ENCODE peak calls at places on chromosomes 11 and 22, in ten cellular contexts. Z, W, N, M, K, O, F, I, A and S are unnamed samples.

GRCh38 chr11:116373545-116373944 is 399.2 kb downstream of the BUD13 start:
- DNase-seq in Z (no peak), W (no peak), N (no peak), M (no peak), K (no peak), O (no peak), F (no peak), I (no peak), A (no peak), S (no peak)

GRCh38 chr11:47254381-47254780 is 3.4 kb upstream of the NR1H3 start:
- DNase-seq in Z (no peak), W (peak; percentile 50), N (no peak), M (no peak), K (no peak), O (no peak), F (no peak), I (no peak), A (no peak), S (peak; percentile 48)

GRCh38 chr22:24975813-24976341 is 23.4 kb downstream of the KIAA1671 start:
- DNase-seq in Z (no peak), W (peak; percentile 65), N (no peak), M (no peak), K (no peak), O (peak; percentile 75), F (peak; percentile 81), I (no peak), A (no peak), S (peak; percentile 24)

GRCh38 chr22:19051381-19051780 is 70.8 kb downstream of the DGCR2 start:
- DNase-seq in Z (no peak), W (no peak), N (no peak), M (no peak), K (no peak), O (no peak), F (no peak), I (no peak), A (no peak), S (no peak)

GRCh38 chr11:68743539-68743938 is 7.8 kb downstream of the TESMIN start:
- DNase-seq in Z (no peak), W (no peak), N (no peak), M (no peak), K (no peak), O (no peak), F (no peak), I (no peak), A (no peak), S (no peak)

GRCh38 chr11:62622476-62622875 is 690 bp upstream of the B3GAT3 start:
- DNase-seq in Z (no peak), W (no peak), N (no peak), M (no peak), K (no peak), O (no peak), F (no peak), I (no peak), A (no peak), S (no peak)

GRCh38 chr11:117819096-117820040 is 5.2 kb downstream of the FXYD2 start:
- DNase-seq in Z (peak; percentile 86), W (peak; percentile 85), N (peak; percentile 39), M (peak; percentile 62), K (peak; percentile 49), O (peak; percentile 66), F (no peak), I (peak; percentile 63), A (peak; percentile 79), S (peak; percentile 71)

GRCh38 chr11:119957951-119958350 is 180.0 kb downstream of the TRIM29 start:
- DNase-seq in Z (no peak), W (no peak), N (no peak), M (no peak), K (no peak), O (no peak), F (no peak), I (no peak), A (no peak), S (no peak)

DNA sequence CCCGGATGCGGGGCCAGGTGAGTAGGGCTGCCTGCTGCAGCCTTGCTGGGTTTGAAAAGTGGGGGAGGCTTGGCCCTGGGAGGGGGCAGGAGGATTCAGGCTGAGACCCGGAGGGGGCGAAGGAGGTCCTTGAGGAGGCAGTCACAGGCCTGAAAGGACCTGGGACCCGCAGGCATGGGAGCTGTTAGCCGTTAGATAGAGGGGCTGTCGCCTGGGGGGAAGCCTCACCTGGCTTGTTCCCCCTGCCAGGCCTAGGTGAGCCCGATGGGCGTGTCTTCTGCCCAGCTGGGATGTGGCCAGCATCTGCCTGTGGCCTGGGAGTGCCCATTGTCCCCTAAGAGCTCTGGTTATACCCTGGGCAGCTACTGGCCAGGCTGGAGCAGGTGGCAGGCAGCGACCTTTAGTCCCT is 1.8 kb upstream of the DUSP8 start:
- DNase-seq in Z (peak; percentile 83), W (no peak), N (no peak), M (no peak), K (no peak), O (no peak), F (no peak), I (no peak), A (no peak), S (no peak)
- TF ChIP-seq CTCF in Z (no peak), W (no peak), N (no peak), M (no peak), K (no peak), O (no peak), F (no peak), I (no peak), A (no peak), S (no peak)

DNA sequence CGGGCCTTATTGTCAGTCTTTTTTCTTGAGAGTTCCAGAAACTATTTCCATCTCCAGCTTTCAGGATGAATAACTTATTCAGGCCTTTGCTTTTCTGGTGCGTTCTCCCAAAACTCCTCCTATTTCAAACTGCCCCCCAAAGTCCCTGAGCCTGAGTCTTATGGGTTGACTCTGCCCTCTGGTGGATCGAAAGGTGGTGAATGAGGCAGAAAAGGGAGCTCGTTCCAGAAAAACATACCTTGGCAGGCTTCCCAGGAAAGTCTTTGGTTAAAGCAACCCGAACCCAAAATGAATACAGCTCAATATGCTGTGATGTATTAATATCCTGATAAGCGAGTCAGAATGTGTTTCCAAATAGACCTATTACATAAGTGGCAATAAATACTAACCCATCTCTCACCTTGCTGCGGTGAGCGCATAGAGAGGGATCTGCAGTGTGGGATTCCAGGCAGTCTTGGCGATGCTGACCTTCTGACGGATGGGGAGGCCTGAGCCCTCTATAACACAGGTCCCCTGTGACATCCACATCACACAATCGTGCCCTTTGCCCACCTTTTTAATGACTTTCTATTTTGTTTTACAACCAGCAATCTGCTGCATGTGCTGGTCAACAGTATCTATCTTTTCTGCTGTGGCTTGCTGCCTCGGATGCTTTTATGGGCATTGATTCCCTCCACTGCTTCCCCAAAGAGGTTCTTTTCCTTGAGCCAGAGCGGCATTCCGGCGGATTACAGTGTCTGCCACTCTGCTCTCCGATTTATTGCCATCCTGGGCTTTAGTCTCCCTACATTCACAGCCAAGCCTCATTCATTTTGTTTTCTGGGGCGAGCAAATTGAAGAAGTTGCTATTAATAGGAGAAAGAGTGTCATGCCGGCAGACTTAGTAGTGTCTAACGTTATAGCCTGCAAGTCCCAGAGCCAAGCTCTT is 756.8 kb downstream of the NTM start:
- DNase-seq in Z (no peak), W (peak; percentile 93), N (peak; percentile 33), M (no peak), K (peak; percentile 85), O (no peak), F (peak; percentile 61), I (peak; percentile 94), A (peak; percentile 22), S (peak; percentile 90)
- TF ChIP-seq CTCF in Z (peak; percentile 83), W (peak; percentile 85), N (peak; percentile 65), M (no peak), K (peak; percentile 89), O (peak; percentile 43), F (peak; percentile 78), I (peak; percentile 93), A (peak; percentile 39), S (peak; percentile 88)

DNA sequence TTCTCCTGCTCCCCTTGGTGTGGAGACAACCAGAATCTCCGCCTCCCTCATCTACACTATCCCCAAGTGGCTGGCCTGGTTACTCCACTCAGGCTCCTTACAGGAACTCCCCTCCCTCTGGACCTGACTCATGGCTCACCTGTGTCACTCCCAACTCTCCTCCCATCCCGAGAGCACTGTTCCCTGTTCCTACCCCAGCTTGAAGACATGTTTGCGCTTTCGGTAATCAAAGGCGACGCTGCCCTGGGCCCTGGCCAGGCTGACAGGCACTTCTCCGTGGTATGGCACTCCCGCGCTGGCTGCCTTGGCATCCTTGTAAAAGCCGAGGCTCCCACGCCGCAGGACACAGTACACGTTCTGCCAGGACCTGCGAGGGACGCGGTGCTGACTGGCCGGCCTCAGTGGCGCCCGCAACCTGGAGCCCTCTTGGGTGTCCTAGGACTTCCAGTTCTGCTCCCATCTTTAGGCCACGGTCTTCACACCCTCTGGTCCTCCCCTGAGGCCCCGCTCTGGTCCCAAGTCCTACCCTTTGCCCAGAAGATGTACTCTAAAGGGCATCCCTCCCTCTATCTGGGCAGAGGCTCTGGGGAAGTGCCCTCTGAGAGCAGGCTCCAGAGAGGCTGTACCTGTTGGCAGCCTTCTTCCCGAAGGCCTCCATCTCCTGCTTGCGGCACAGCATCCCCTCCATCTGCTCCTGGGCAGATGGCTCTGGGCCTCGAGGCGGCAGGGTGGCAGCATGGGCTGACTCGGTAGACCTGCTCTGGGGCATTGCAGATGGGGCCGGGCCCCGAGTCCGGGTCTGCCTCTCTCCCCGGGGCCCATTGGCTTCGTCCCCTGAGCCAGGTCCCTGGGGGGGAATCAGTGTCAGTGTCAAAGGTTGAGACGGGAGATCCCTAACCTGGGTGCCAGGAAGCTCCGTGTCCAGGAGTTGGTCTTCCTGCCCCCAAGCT is 9.4 kb upstream of the RBM4B start:
- DNase-seq in Z (no peak), W (no peak), N (no peak), M (no peak), K (no peak), O (no peak), F (no peak), I (no peak), A (no peak), S (no peak)
- TF ChIP-seq CTCF in Z (no peak), W (no peak), N (no peak), M (no peak), K (no peak), O (no peak), F (no peak), I (no peak), A (no peak), S (no peak)

GRCh38 chr11:43135966-43136534 is 175.7 kb upstream of the API5 start:
- DNase-seq in Z (no peak), W (no peak), N (no peak), M (no peak), K (no peak), O (no peak), F (no peak), I (no peak), A (peak; percentile 68), S (no peak)

GRCh38 chr11:43129329-43129728 is 182.5 kb upstream of the API5 start:
- DNase-seq in Z (no peak), W (no peak), N (no peak), M (no peak), K (no peak), O (no peak), F (no peak), I (no peak), A (no peak), S (no peak)

GRCh38 chr11:43130616-43131015 is 181.2 kb upstream of the API5 start:
- DNase-seq in Z (no peak), W (no peak), N (no peak), M (no peak), K (no peak), O (no peak), F (no peak), I (no peak), A (peak; percentile 5), S (no peak)
- TF ChIP-seq CTCF in Z (peak; percentile 45), W (no peak), N (no peak), M (no peak), K (no peak), O (peak; percentile 19), F (no peak), I (no peak), A (peak; percentile 5), S (no peak)

GRCh38 chr22:46902998-46903916 is 140.8 kb downstream of the TBC1D22A start:
- DNase-seq in Z (peak; percentile 69), W (no peak), N (no peak), M (no peak), K (no peak), O (no peak), F (no peak), I (no peak), A (no peak), S (no peak)
- TF ChIP-seq CTCF in Z (peak; percentile 46), W (no peak), N (no peak), M (no peak), K (no peak), O (no peak), F (no peak), I (no peak), A (no peak), S (no peak)